ENCODE peak calls at places on chromosome 3, in nine cellular contexts. S is iPS-NIHi11; K is MG63; I is stimulated activated CD8-positive, alpha-beta memory T cell treated with anti-CD3 and anti-CD28 coated beads, Interleukin-4, amount 100 ng/mL, for 24 hours; U is HTR-8/SVneo; Q is NCI-H146; H is EL; B is esophagus squamous epithelium; E is GM10248. D is an unnamed sample.

GRCh38 chr3:71924721-71925120 is 139.8 kb upstream of the PROK2 start:
- DNase-seq in I (no peak), B (no peak), Q (no peak), U (no peak), S (no peak), H (no peak), E (no peak), K (no peak), D (no peak)

GRCh38 chr3:22632566-22632965 is 570.6 kb upstream of the UBE2E2 start:
- DNase-seq in I (no peak), K (no peak), E (no peak), U (no peak), H (no peak), Q (no peak), B (no peak), S (no peak), D (no peak)

GRCh38 chr3:13082677-13083076 is 9.4 kb upstream of the IQSEC1 start:
- DNase-seq in Q (no peak), I (no peak), U (no peak), B (no peak), H (no peak), K (no peak), E (no peak), S (no peak), D (no peak)

GRCh38 chr3:85760342-85760741 is 801.6 kb downstream of the CADM2 start:
- DNase-seq in I (no peak), K (no peak), U (no peak), S (no peak), Q (no peak), H (no peak), E (no peak), B (no peak), D (no peak)

GRCh38 chr3:147589016-147589415 is 179.9 kb downstream of the ZIC1 start:
- DNase-seq in S (no peak), K (peak; percentile 50), E (no peak), B (no peak), U (no peak), H (peak; percentile 63), I (no peak), Q (no peak), D (no peak)

GRCh38 chr3:69791111-69791510 is 51.8 kb downstream of the MITF start:
- DNase-seq in U (no peak), H (peak; percentile 82), S (no peak), Q (no peak), K (peak; percentile 25), E (no peak), I (no peak), B (no peak), D (peak; percentile 29)

GRCh38 chr3:40044487-40044886 is 235.1 kb downstream of the MYRIP start:
- DNase-seq in U (no peak), Q (no peak), H (peak; percentile 98), S (no peak), E (no peak), K (peak; percentile 67), B (no peak), I (no peak), D (no peak)

GRCh38 chr3:111676177-111677021 is 81.3 kb upstream of the ZBED2 start:
- DNase-seq in B (no peak), K (peak; percentile 91), U (peak; percentile 46), E (no peak), H (peak; percentile 87), S (no peak), I (no peak), Q (peak; percentile 62), D (peak; percentile 73)

D was measured in H4.